ENCODE peak calls at places on chromosomes 1 and 21, in seven cellular contexts. One of them, this sample, is unnamed.
A peak's percentile ranks its signal among the peaks of the same experiment; 100 is the strongest.

GRCh38 chr1:30855686-30856259 is 52.8 kb downstream of the SDC3 start:
- DNase-seq in effector memory CD4-positive, alpha-beta T cell: no peak
- DNase-seq in heart left ventricle: no peak
- DNase-seq in BE2C: no peak
- DNase-seq in heart right ventricle: no peak
- DNase-seq in neural progenitor cell: no peak
- DNase-seq in CD4-positive, CD25-positive, alpha-beta regulatory T cell: no peak
- DNase-seq in this sample: no peak

GRCh38 chr1:93566227-93566626 is 115.4 kb downstream of the BCAR3 start:
- DNase-seq in effector memory CD4-positive, alpha-beta T cell: no peak
- DNase-seq in heart left ventricle: no peak
- DNase-seq in BE2C: no peak
- DNase-seq in heart right ventricle: peak; percentile 28
- DNase-seq in neural progenitor cell: no peak
- DNase-seq in CD4-positive, CD25-positive, alpha-beta regulatory T cell: no peak
- DNase-seq in this sample: no peak

GRCh38 chr1:58597991-58598390 is 20.9 kb upstream of the TACSTD2 start:
- DNase-seq in effector memory CD4-positive, alpha-beta T cell: no peak
- DNase-seq in heart left ventricle: no peak
- DNase-seq in BE2C: no peak
- DNase-seq in heart right ventricle: no peak
- DNase-seq in neural progenitor cell: no peak
- DNase-seq in CD4-positive, CD25-positive, alpha-beta regulatory T cell: no peak
- DNase-seq in this sample: no peak

GRCh38 chr1:30339866-30340265 is 383.5 kb downstream of the MATN1 start:
- DNase-seq in effector memory CD4-positive, alpha-beta T cell: no peak
- DNase-seq in heart left ventricle: no peak
- DNase-seq in BE2C: no peak
- DNase-seq in heart right ventricle: no peak
- DNase-seq in neural progenitor cell: no peak
- DNase-seq in CD4-positive, CD25-positive, alpha-beta regulatory T cell: no peak
- DNase-seq in this sample: no peak

GRCh38 chr1:7558921-7559869 is 211.9 kb upstream of the VAMP3 start:
- DNase-seq in effector memory CD4-positive, alpha-beta T cell: no peak
- DNase-seq in heart left ventricle: no peak
- DNase-seq in BE2C: no peak
- DNase-seq in heart right ventricle: no peak
- DNase-seq in neural progenitor cell: no peak
- DNase-seq in CD4-positive, CD25-positive, alpha-beta regulatory T cell: no peak
- DNase-seq in this sample: no peak

GRCh38 chr1:159798893-159799292 is 3.3 kb upstream of the FCRL6 start:
- DNase-seq in effector memory CD4-positive, alpha-beta T cell: peak; percentile 17
- DNase-seq in heart left ventricle: peak; percentile 69
- DNase-seq in BE2C: peak; percentile 77
- DNase-seq in heart right ventricle: peak; percentile 79
- DNase-seq in neural progenitor cell: peak; percentile 84
- DNase-seq in CD4-positive, CD25-positive, alpha-beta regulatory T cell: peak; percentile 44
- DNase-seq in this sample: peak; percentile 61

GRCh38 chr1:84061336-84061735 is 62.4 kb upstream of the TTLL7 start:
- DNase-seq in effector memory CD4-positive, alpha-beta T cell: no peak
- DNase-seq in heart left ventricle: no peak
- DNase-seq in BE2C: no peak
- DNase-seq in heart right ventricle: no peak
- DNase-seq in neural progenitor cell: no peak
- DNase-seq in CD4-positive, CD25-positive, alpha-beta regulatory T cell: no peak
- DNase-seq in this sample: no peak

GRCh38 chr1:87518794-87519193 is 190.1 kb downstream of the LMO4 start:
- DNase-seq in effector memory CD4-positive, alpha-beta T cell: no peak
- DNase-seq in heart left ventricle: no peak
- DNase-seq in BE2C: no peak
- DNase-seq in heart right ventricle: no peak
- DNase-seq in neural progenitor cell: no peak
- DNase-seq in CD4-positive, CD25-positive, alpha-beta regulatory T cell: no peak
- DNase-seq in this sample: no peak

GRCh38 chr1:62224182-62224581 is 29.5 kb downstream of the L1TD1 start:
- DNase-seq in effector memory CD4-positive, alpha-beta T cell: no peak
- DNase-seq in heart left ventricle: no peak
- DNase-seq in BE2C: no peak
- DNase-seq in heart right ventricle: no peak
- DNase-seq in neural progenitor cell: no peak
- DNase-seq in CD4-positive, CD25-positive, alpha-beta regulatory T cell: no peak
- DNase-seq in this sample: no peak

GRCh38 chr1:235293322-235293942 is 34.5 kb downstream of the ARID4B start:
- DNase-seq in effector memory CD4-positive, alpha-beta T cell: no peak
- DNase-seq in heart left ventricle: no peak
- DNase-seq in BE2C: no peak
- DNase-seq in heart right ventricle: no peak
- DNase-seq in neural progenitor cell: no peak
- DNase-seq in CD4-positive, CD25-positive, alpha-beta regulatory T cell: no peak
- DNase-seq in this sample: no peak
- H3K4me1 ChIP-seq in effector memory CD4-positive, alpha-beta T cell: peaks cover 32% of the 10 kb centered on the region
- H3K4me1 ChIP-seq in heart left ventricle: no peaks in the 10 kb centered on the region
- H3K4me1 ChIP-seq in BE2C: no peaks in the 10 kb centered on the region
- H3K4me1 ChIP-seq in heart right ventricle: peaks cover 6% of the 10 kb centered on the region
- H3K4me1 ChIP-seq in neural progenitor cell: peaks cover 4% of the 10 kb centered on the region
- H3K4me1 ChIP-seq in CD4-positive, CD25-positive, alpha-beta regulatory T cell: peaks cover 56% of the 10 kb centered on the region
- H3K4me1 ChIP-seq in this sample: peaks cover 40% of the 10 kb centered on the region

GRCh38 chr1:158391099-158391498 is 8.2 kb downstream of the OR10T2 start:
- DNase-seq in effector memory CD4-positive, alpha-beta T cell: no peak
- DNase-seq in heart left ventricle: no peak
- DNase-seq in BE2C: no peak
- DNase-seq in heart right ventricle: no peak
- DNase-seq in neural progenitor cell: no peak
- DNase-seq in CD4-positive, CD25-positive, alpha-beta regulatory T cell: no peak
- DNase-seq in this sample: no peak
- H3K4me1 ChIP-seq in effector memory CD4-positive, alpha-beta T cell: no peaks in the 10 kb centered on the region
- H3K4me1 ChIP-seq in heart left ventricle: no peaks in the 10 kb centered on the region
- H3K4me1 ChIP-seq in BE2C: no peaks in the 10 kb centered on the region
- H3K4me1 ChIP-seq in heart right ventricle: no peaks in the 10 kb centered on the region
- H3K4me1 ChIP-seq in neural progenitor cell: no peaks in the 10 kb centered on the region
- H3K4me1 ChIP-seq in CD4-positive, CD25-positive, alpha-beta regulatory T cell: no peaks in the 10 kb centered on the region
- H3K4me1 ChIP-seq in this sample: no peaks in the 10 kb centered on the region

GRCh38 chr1:15617874-15618684 is 821 bp downstream of the DDI2 start:
- DNase-seq in effector memory CD4-positive, alpha-beta T cell: peak; percentile 3
- DNase-seq in heart left ventricle: no peak
- DNase-seq in BE2C: peak; percentile 32
- DNase-seq in heart right ventricle: peak; percentile 32
- DNase-seq in neural progenitor cell: no peak
- DNase-seq in CD4-positive, CD25-positive, alpha-beta regulatory T cell: peak; percentile 22
- DNase-seq in this sample: peak; percentile 47

GRCh38 chr1:15616704-15617172 is 520 bp upstream of the DDI2 start:
- DNase-seq in effector memory CD4-positive, alpha-beta T cell: no peak
- DNase-seq in heart left ventricle: peak; percentile 25
- DNase-seq in BE2C: no peak
- DNase-seq in heart right ventricle: no peak
- DNase-seq in neural progenitor cell: peak; percentile 42
- DNase-seq in CD4-positive, CD25-positive, alpha-beta regulatory T cell: no peak
- DNase-seq in this sample: no peak

GRCh38 chr1:15618685-15619525 is 1.6 kb downstream of the DDI2 start:
- DNase-seq in effector memory CD4-positive, alpha-beta T cell: no peak
- DNase-seq in heart left ventricle: no peak
- DNase-seq in BE2C: no peak
- DNase-seq in heart right ventricle: no peak
- DNase-seq in neural progenitor cell: no peak
- DNase-seq in CD4-positive, CD25-positive, alpha-beta regulatory T cell: no peak
- DNase-seq in this sample: no peak

GRCh38 chr1:15620155-15620545 is 2.9 kb downstream of the DDI2 start:
- DNase-seq in effector memory CD4-positive, alpha-beta T cell: no peak
- DNase-seq in heart left ventricle: no peak
- DNase-seq in BE2C: no peak
- DNase-seq in heart right ventricle: no peak
- DNase-seq in neural progenitor cell: no peak
- DNase-seq in CD4-positive, CD25-positive, alpha-beta regulatory T cell: peak; percentile 29
- DNase-seq in this sample: peak; percentile 88

GRCh38 chr1:15617173-15617873 is at the start of gene DDI2:
- DNase-seq in effector memory CD4-positive, alpha-beta T cell: peak; percentile 91
- DNase-seq in heart left ventricle: peak; percentile 97
- DNase-seq in BE2C: peak; percentile 93
- DNase-seq in heart right ventricle: peak; percentile 98
- DNase-seq in neural progenitor cell: peak; percentile 98
- DNase-seq in CD4-positive, CD25-positive, alpha-beta regulatory T cell: peak; percentile 89
- DNase-seq in this sample: peak; percentile 88
- H3K4me1 ChIP-seq in effector memory CD4-positive, alpha-beta T cell: peaks cover 17% of the 10 kb centered on the region
- H3K4me1 ChIP-seq in heart left ventricle: peaks cover 16% of the 10 kb centered on the region
- H3K4me1 ChIP-seq in BE2C: no peaks in the 10 kb centered on the region
- H3K4me1 ChIP-seq in heart right ventricle: peaks cover 36% of the 10 kb centered on the region
- H3K4me1 ChIP-seq in neural progenitor cell: peaks cover 18% of the 10 kb centered on the region
- H3K4me1 ChIP-seq in CD4-positive, CD25-positive, alpha-beta regulatory T cell: peaks cover 50% of the 10 kb centered on the region
- H3K4me1 ChIP-seq in this sample: peaks cover 46% of the 10 kb centered on the region

GRCh38 chr1:229691362-229691761 is 65.3 kb downstream of the URB2 start:
- DNase-seq in effector memory CD4-positive, alpha-beta T cell: no peak
- DNase-seq in heart left ventricle: no peak
- DNase-seq in BE2C: no peak
- DNase-seq in heart right ventricle: no peak
- DNase-seq in neural progenitor cell: no peak
- DNase-seq in CD4-positive, CD25-positive, alpha-beta regulatory T cell: no peak
- DNase-seq in this sample: no peak
- H3K4me1 ChIP-seq in effector memory CD4-positive, alpha-beta T cell: no peaks in the 10 kb centered on the region
- H3K4me1 ChIP-seq in heart left ventricle: peaks cover 20% of the 10 kb centered on the region
- H3K4me1 ChIP-seq in BE2C: peaks cover 28% of the 10 kb centered on the region
- H3K4me1 ChIP-seq in heart right ventricle: peaks cover 19% of the 10 kb centered on the region
- H3K4me1 ChIP-seq in neural progenitor cell: peaks cover 31% of the 10 kb centered on the region
- H3K4me1 ChIP-seq in CD4-positive, CD25-positive, alpha-beta regulatory T cell: no peaks in the 10 kb centered on the region
- H3K4me1 ChIP-seq in this sample: no peaks in the 10 kb centered on the region

DNA sequence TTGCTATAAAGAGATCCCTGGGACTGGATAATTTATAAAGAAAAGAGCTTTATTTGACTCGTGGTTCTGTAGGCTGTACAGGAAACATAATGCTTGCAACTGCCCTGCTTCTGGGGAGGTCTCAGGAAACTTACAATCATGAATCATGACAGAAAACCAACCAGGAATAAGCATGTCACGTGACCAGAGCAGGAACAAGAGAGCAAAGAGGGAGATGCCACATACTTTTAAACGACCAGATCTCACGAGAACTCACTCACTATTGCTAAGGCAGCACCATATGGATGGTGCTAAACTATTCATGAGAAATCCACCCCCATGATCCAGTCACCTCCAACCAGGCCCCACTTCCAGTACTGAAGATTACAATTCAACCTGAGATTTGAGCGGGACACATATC is 49.8 kb upstream of the RCC1 start:
- DNase-seq in effector memory CD4-positive, alpha-beta T cell: no peak
- DNase-seq in heart left ventricle: no peak
- DNase-seq in BE2C: no peak
- DNase-seq in heart right ventricle: peak; percentile 23
- DNase-seq in neural progenitor cell: no peak
- DNase-seq in CD4-positive, CD25-positive, alpha-beta regulatory T cell: no peak
- DNase-seq in this sample: no peak
- H3K4me1 ChIP-seq in effector memory CD4-positive, alpha-beta T cell: no peaks in the 10 kb centered on the region
- H3K4me1 ChIP-seq in heart left ventricle: peaks cover 27% of the 10 kb centered on the region
- H3K4me1 ChIP-seq in BE2C: no peaks in the 10 kb centered on the region
- H3K4me1 ChIP-seq in heart right ventricle: peaks cover 22% of the 10 kb centered on the region
- H3K4me1 ChIP-seq in neural progenitor cell: no peaks in the 10 kb centered on the region
- H3K4me1 ChIP-seq in CD4-positive, CD25-positive, alpha-beta regulatory T cell: no peaks in the 10 kb centered on the region
- H3K4me1 ChIP-seq in this sample: peaks cover 6% of the 10 kb centered on the region

GRCh38 chr21:29133796-29134195 is 3.4 kb downstream of the MAP3K7CL start:
- DNase-seq in effector memory CD4-positive, alpha-beta T cell: no peak
- DNase-seq in heart left ventricle: no peak
- DNase-seq in BE2C: no peak
- DNase-seq in heart right ventricle: no peak
- DNase-seq in neural progenitor cell: peak; percentile 22
- DNase-seq in CD4-positive, CD25-positive, alpha-beta regulatory T cell: no peak
- DNase-seq in this sample: no peak

GRCh38 chr21:29125979-29126378 is 4.5 kb upstream of the MAP3K7CL start:
- DNase-seq in effector memory CD4-positive, alpha-beta T cell: no peak
- DNase-seq in heart left ventricle: no peak
- DNase-seq in BE2C: no peak
- DNase-seq in heart right ventricle: no peak
- DNase-seq in neural progenitor cell: no peak
- DNase-seq in CD4-positive, CD25-positive, alpha-beta regulatory T cell: no peak
- DNase-seq in this sample: no peak

GRCh38 chr21:29135481-29135880 is 5.0 kb downstream of the MAP3K7CL start:
- DNase-seq in effector memory CD4-positive, alpha-beta T cell: no peak
- DNase-seq in heart left ventricle: no peak
- DNase-seq in BE2C: no peak
- DNase-seq in heart right ventricle: no peak
- DNase-seq in neural progenitor cell: no peak
- DNase-seq in CD4-positive, CD25-positive, alpha-beta regulatory T cell: no peak
- DNase-seq in this sample: no peak

GRCh38 chr21:29133241-29133640 is 2.8 kb downstream of the MAP3K7CL start:
- DNase-seq in effector memory CD4-positive, alpha-beta T cell: no peak
- DNase-seq in heart left ventricle: no peak
- DNase-seq in BE2C: no peak
- DNase-seq in heart right ventricle: no peak
- DNase-seq in neural progenitor cell: no peak
- DNase-seq in CD4-positive, CD25-positive, alpha-beta regulatory T cell: no peak
- DNase-seq in this sample: no peak

DNA sequence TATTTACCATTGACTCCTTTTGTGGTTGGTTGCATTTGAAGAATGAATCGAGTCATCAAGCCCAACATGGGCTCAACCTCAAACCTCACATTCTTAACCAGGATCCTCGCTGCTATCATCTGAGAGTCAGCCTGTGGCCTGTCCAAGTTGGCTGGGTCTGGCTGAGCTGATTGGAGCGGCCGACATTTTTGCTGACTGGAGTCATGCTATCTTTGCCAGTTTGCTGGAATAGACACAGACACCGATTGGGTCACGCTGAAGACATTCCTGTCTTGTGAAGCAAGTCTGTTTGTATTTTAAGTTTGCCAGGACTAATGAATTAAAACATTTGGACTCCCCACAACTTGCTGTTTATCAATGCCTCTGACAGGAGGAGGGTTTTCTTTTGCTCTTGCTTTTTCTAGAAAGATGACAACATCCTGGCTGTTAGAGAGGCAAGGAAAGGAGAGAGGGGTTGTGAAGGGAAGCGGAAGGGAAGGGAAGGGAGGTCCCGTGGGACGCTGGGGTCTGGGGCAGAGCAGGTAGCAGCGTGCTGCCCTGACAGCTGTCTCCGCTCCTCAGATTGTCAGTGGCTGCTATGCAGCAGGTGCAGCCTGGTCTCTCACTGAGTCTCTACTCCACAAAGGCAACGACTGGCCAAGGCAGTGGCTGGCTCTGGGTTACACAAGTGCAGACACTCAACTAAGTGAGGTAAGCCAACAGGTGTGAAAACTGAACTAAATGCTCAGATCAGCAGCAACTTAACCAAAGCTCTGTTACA is at the start of gene MAP3K7CL:
- DNase-seq in effector memory CD4-positive, alpha-beta T cell: no peak
- DNase-seq in heart left ventricle: peak; percentile 55
- DNase-seq in BE2C: no peak
- DNase-seq in heart right ventricle: peak; percentile 61
- DNase-seq in neural progenitor cell: no peak
- DNase-seq in CD4-positive, CD25-positive, alpha-beta regulatory T cell: no peak
- DNase-seq in this sample: peak; percentile 35
- H3K4me1 ChIP-seq in effector memory CD4-positive, alpha-beta T cell: no peaks in the 10 kb centered on the region
- H3K4me1 ChIP-seq in heart left ventricle: no peaks in the 10 kb centered on the region
- H3K4me1 ChIP-seq in BE2C: no peaks in the 10 kb centered on the region
- H3K4me1 ChIP-seq in heart right ventricle: peaks cover 4% of the 10 kb centered on the region
- H3K4me1 ChIP-seq in neural progenitor cell: no peaks in the 10 kb centered on the region
- H3K4me1 ChIP-seq in CD4-positive, CD25-positive, alpha-beta regulatory T cell: no peaks in the 10 kb centered on the region
- H3K4me1 ChIP-seq in this sample: no peaks in the 10 kb centered on the region

DNA sequence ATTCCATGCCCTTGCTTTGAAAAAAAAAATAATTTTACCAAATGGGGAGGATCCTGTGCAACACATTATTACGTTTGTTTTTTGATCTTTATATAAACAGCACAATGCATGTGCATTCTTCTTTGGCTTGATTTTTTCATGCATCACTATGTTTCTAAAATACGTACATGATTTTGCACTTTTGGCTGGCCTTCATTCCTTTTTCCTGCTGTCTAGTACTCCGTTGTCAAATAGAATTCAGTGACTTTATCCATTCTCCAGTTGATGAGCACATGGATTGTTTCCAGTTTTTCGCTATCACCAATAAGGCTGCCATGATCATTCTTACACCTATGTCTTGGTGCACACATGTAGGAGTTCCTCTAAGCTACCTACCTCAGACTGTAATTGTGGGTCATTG is 63.0 kb upstream of the ID3 start:
- DNase-seq in effector memory CD4-positive, alpha-beta T cell: no peak
- DNase-seq in heart left ventricle: no peak
- DNase-seq in BE2C: no peak
- DNase-seq in heart right ventricle: no peak
- DNase-seq in neural progenitor cell: no peak
- DNase-seq in CD4-positive, CD25-positive, alpha-beta regulatory T cell: no peak
- DNase-seq in this sample: no peak
- H3K4me1 ChIP-seq in effector memory CD4-positive, alpha-beta T cell: peaks cover 46% of the 10 kb centered on the region
- H3K4me1 ChIP-seq in heart left ventricle: no peaks in the 10 kb centered on the region
- H3K4me1 ChIP-seq in BE2C: no peaks in the 10 kb centered on the region
- H3K4me1 ChIP-seq in heart right ventricle: no peaks in the 10 kb centered on the region
- H3K4me1 ChIP-seq in neural progenitor cell: peaks cover 4% of the 10 kb centered on the region
- H3K4me1 ChIP-seq in CD4-positive, CD25-positive, alpha-beta regulatory T cell: peaks cover 75% of the 10 kb centered on the region
- H3K4me1 ChIP-seq in this sample: no peaks in the 10 kb centered on the region

This sample was measured in PC-9.